ENCODE peak calls at places on chromosomes 6 and 20, in eight cellular contexts. Z is effector memory CD8-positive, alpha-beta T cell; T is neuronal stem cell; A is spleen; R is GM10248; F is effector CD4-positive, alpha-beta T cell; J is non-pigmented ciliary epithelial cell; U is Caki2. Q is an unnamed sample.

GRCh38 chr6:5305968-5306626 is 44.8 kb downstream of the FARS2 start:
- DNase-seq in T (no peak), U (no peak), J (no peak), R (no peak), A (no peak), F (no peak), Z (no peak), Q (no peak)

GRCh38 chr6:36120979-36121706 is 9.2 kb upstream of the MAPK13 start:
- DNase-seq in F (peak; percentile 41), R (no peak), U (peak; percentile 54), Z (peak; percentile 45), T (no peak), J (no peak), A (peak; percentile 94), Q (no peak)

GRCh38 chr6:33123732-33124524 is 48.1 kb downstream of the HLA-DPB1 start:
- DNase-seq in U (peak; percentile 42), Z (no peak), R (no peak), J (no peak), F (no peak), T (no peak), A (no peak), Q (peak; percentile 15)

GRCh38 chr6:17027441-17027840 is 74.4 kb upstream of the STMND1 start:
- DNase-seq in U (no peak), T (no peak), F (no peak), J (no peak), R (no peak), Z (no peak), A (no peak), Q (no peak)

GRCh38 chr6:36122495-36123269 is 7.6 kb upstream of the MAPK13 start:
- DNase-seq in J (no peak), Z (no peak), T (no peak), R (no peak), U (no peak), A (no peak), F (no peak), Q (no peak)

GRCh38 chr6:3529232-3529631 is 72.4 kb upstream of the SLC22A23 start:
- DNase-seq in Z (no peak), J (no peak), F (no peak), R (no peak), U (no peak), A (no peak), T (no peak), Q (no peak)

GRCh38 chr6:155194399-155194798 is 69.4 kb upstream of the CLDN20 start:
- DNase-seq in T (no peak), A (no peak), U (no peak), F (no peak), J (no peak), Z (no peak), R (no peak), Q (no peak)

GRCh38 chr20:52082612-52083011 is 109.0 kb downstream of the ZFP64 start:
- DNase-seq in J (no peak), Z (no peak), F (no peak), U (no peak), T (no peak), A (no peak), R (no peak), Q (no peak)

GRCh38 chr6:141261016-141261671 is 871.6 kb upstream of the GJE1 start:
- DNase-seq in F (no peak), U (no peak), T (no peak), A (peak; percentile 67), J (no peak), Z (no peak), R (no peak), Q (no peak)

GRCh38 chr6:53679446-53679933 is 13.9 kb upstream of the KLHL31 start:
- DNase-seq in Z (no peak), A (no peak), T (no peak), J (peak; percentile 3), F (no peak), U (peak; percentile 35), R (peak; percentile 20), Q (no peak)

GRCh38 chr20:47319517-47320252 is 36.8 kb downstream of the ZMYND8 start:
- DNase-seq in Z (no peak), J (peak; percentile 24), T (no peak), R (no peak), U (no peak), F (no peak), A (no peak), Q (no peak)

GRCh38 chr20:58604410-58604881 is 46.6 kb upstream of the STX16 start:
- DNase-seq in A (peak; percentile 61), T (no peak), R (no peak), Z (no peak), F (no peak), J (no peak), U (no peak), Q (no peak)

GRCh38 chr6:104639671-104640070 is 220.0 kb downstream of the HACE1 start:
- DNase-seq in J (no peak), Z (no peak), F (no peak), U (no peak), A (no peak), R (peak; percentile 18), T (no peak), Q (peak; percentile 27)

GRCh38 chr6:147949981-147950622 is 392.5 kb upstream of the SASH1 start:
- DNase-seq in F (no peak), Z (no peak), J (no peak), R (no peak), U (peak; percentile 28), A (no peak), T (no peak), Q (no peak)

GRCh38 chr20:25579081-25579770 is 6.1 kb downstream of the NINL start:
- DNase-seq in R (no peak), U (no peak), Z (no peak), A (peak; percentile 54), T (no peak), J (no peak), F (no peak), Q (no peak)

GRCh38 chr6:33204415-33205171 is at the start of gene HSD17B8:
- DNase-seq in F (peak; percentile 87), J (peak; percentile 49), T (peak; percentile 89), R (peak; percentile 94), Z (peak; percentile 78), U (peak; percentile 83), A (peak; percentile 98), Q (peak; percentile 72)

GRCh38 chr6:156163311-156163710 is 613.9 kb upstream of the ARID1B start:
- DNase-seq in R (no peak), J (no peak), F (no peak), A (no peak), T (no peak), U (no peak), Z (no peak), Q (no peak)

GRCh38 chr6:44542401-44543116 is 155.1 kb downstream of the CDC5L start:
- DNase-seq in R (no peak), A (no peak), F (no peak), T (peak; percentile 53), U (no peak), J (no peak), Z (no peak), Q (no peak)

GRCh38 chr6:12493446-12493845 is 203.3 kb downstream of the EDN1 start:
- DNase-seq in R (no peak), U (no peak), T (no peak), J (no peak), A (no peak), F (no peak), Z (no peak), Q (no peak)

GRCh38 chr6:30763618-30764489 is 19.5 kb upstream of the IER3 start:
- DNase-seq in Z (no peak), J (no peak), A (no peak), F (no peak), U (peak; percentile 90), T (no peak), R (peak; percentile 65), Q (no peak)

GRCh38 chr20:11204926-11205768 is 531.3 kb upstream of the JAG1 start:
- DNase-seq in A (no peak), U (peak; percentile 78), J (no peak), Z (no peak), F (no peak), T (peak; percentile 56), R (peak; percentile 24), Q (peak; percentile 70)

GRCh38 chr6:12899080-12899815 is 182.7 kb downstream of the PHACTR1 start:
- DNase-seq in Z (no peak), F (no peak), A (no peak), R (no peak), T (no peak), U (no peak), J (no peak), Q (no peak)

GRCh38 chr6:36979343-36979742 is 6.7 kb downstream of the MTCH1 start:
- DNase-seq in U (no peak), A (no peak), T (no peak), Z (no peak), J (no peak), R (no peak), F (no peak), Q (no peak)

GRCh38 chr20:14536738-14537137 is 199.3 kb upstream of the FLRT3 start:
- DNase-seq in R (no peak), T (no peak), Z (no peak), A (no peak), U (no peak), F (no peak), J (no peak), Q (no peak)

GRCh38 chr20:32017711-32018251 is 7.5 kb downstream of the CCM2L start:
- DNase-seq in T (peak; percentile 35), J (no peak), Z (peak; percentile 23), U (no peak), F (peak; percentile 31), R (peak; percentile 55), A (peak; percentile 79), Q (no peak)

GRCh38 chr6:78835817-78836216 is 31.5 kb upstream of the IRAK1BP1 start:
- DNase-seq in J (no peak), Z (no peak), R (no peak), T (no peak), A (no peak), U (no peak), F (no peak), Q (no peak)

GRCh38 chr20:54061106-54061881 is 9.1 kb downstream of the BCAS1 start:
- DNase-seq in Z (no peak), J (no peak), U (no peak), T (no peak), R (no peak), F (no peak), A (no peak), Q (no peak)

GRCh38 chr6:35833534-35833933 is 28.4 kb downstream of the LHFPL5 start:
- DNase-seq in J (no peak), F (no peak), R (no peak), A (no peak), Z (no peak), U (peak; percentile 76), T (no peak), Q (no peak)

GRCh38 chr6:157682856-157683481 is 140.1 kb upstream of the SNX9 start:
- DNase-seq in F (no peak), R (no peak), T (no peak), Z (no peak), A (no peak), J (peak; percentile 28), U (no peak), Q (no peak)

GRCh38 chr6:28648035-28648877 is 122.6 kb downstream of the GPX5 start:
- DNase-seq in U (peak; percentile 86), F (no peak), A (no peak), Z (no peak), R (peak; percentile 43), T (peak; percentile 87), J (peak; percentile 50), Q (peak; percentile 90)

GRCh38 chr6:157761331-157761921 is 61.6 kb upstream of the SNX9 start:
- DNase-seq in F (peak; percentile 45), U (no peak), J (no peak), A (no peak), R (peak; percentile 43), T (no peak), Z (peak; percentile 21), Q (no peak)

GRCh38 chr20:47502271-47502730 is 614 bp downstream of the NCOA3 start:
- DNase-seq in A (no peak), R (no peak), F (peak; percentile 7), Z (no peak), T (peak; percentile 41), U (no peak), J (no peak), Q (no peak)

GRCh38 chr6:156747715-156748114 is 29.5 kb upstream of the ARID1B start:
- DNase-seq in U (no peak), F (no peak), A (no peak), R (no peak), T (no peak), J (no peak), Z (no peak), Q (no peak)